ENCODE peak calls at places on chromosomes 3 and 15, in five cellular contexts. T, Y, E, H and Z are unnamed samples.

GRCh38 chr15:70058642-70059360 is 38.9 kb downstream of the TLE3 start:
- DNase-seq in T (no peak), Y (peak; percentile 0), E (no peak), H (no peak), Z (no peak)

GRCh38 chr15:23372284-23372683 is 17.7 kb downstream of the GOLGA8S start:
- DNase-seq in T (peak; percentile 16), Y (no peak), E (no peak), H (no peak), Z (peak; percentile 21)

GRCh38 chr3:64195786-64196185 is 29.5 kb downstream of the PRICKLE2 start:
- DNase-seq in T (no peak), Y (no peak), E (no peak), H (no peak), Z (no peak)

GRCh38 chr3:194469977-194470376 is 16.8 kb downstream of the ATP13A3 start:
- DNase-seq in T (no peak), Y (no peak), E (no peak), H (no peak), Z (no peak)

GRCh38 chr15:25134546-25134945 is 179.8 kb downstream of the SNRPN start:
- DNase-seq in T (no peak), Y (no peak), E (peak; percentile 0), H (no peak), Z (peak; percentile 20)

GRCh38 chr15:63381301-63382192 is at the start of gene CA12:
- DNase-seq in T (no peak), Y (peak; percentile 64), E (peak; percentile 28), H (no peak), Z (peak; percentile 77)

GRCh38 chr3:89360155-89360554 is 252.7 kb downstream of the EPHA3 start:
- DNase-seq in T (no peak), Y (no peak), E (no peak), H (no peak), Z (no peak)

GRCh38 chr3:133097214-133097613 is 59.0 kb downstream of the TMEM108 start:
- DNase-seq in T (no peak), Y (no peak), E (no peak), H (no peak), Z (no peak)

GRCh38 chr3:149282836-149283235 is 50.6 kb downstream of the TM4SF18 start:
- DNase-seq in T (no peak), Y (no peak), E (no peak), H (no peak), Z (no peak)

GRCh38 chr15:75200765-75201608 is 695 bp upstream of the C15orf39 start:
- DNase-seq in T (peak; percentile 50), Y (peak; percentile 72), E (peak; percentile 57), H (no peak), Z (peak; percentile 94)

GRCh38 chr3:143455480-143455879 is 335.9 kb downstream of the CHST2 start:
- DNase-seq in T (no peak), Y (no peak), E (no peak), H (no peak), Z (no peak)

GRCh38 chr15:90642464-90643300 is 74.5 kb upstream of the BLM start:
- DNase-seq in T (no peak), Y (no peak), E (no peak), H (no peak), Z (peak; percentile 45)

GRCh38 chr15:99050328-99050980 is 42.9 kb upstream of the PGPEP1L start:
- DNase-seq in T (no peak), Y (no peak), E (no peak), H (no peak), Z (no peak)

GRCh38 chr15:41258706-41259471 is 27.8 kb downstream of the CHP1 start:
- DNase-seq in T (peak; percentile 14), Y (no peak), E (peak; percentile 40), H (peak; percentile 31), Z (no peak)

GRCh38 chr3:72384602-72385001 is 463.6 kb downstream of the SHQ1 start:
- DNase-seq in T (no peak), Y (no peak), E (no peak), H (no peak), Z (no peak)

GRCh38 chr15:26443321-26443720 is 329.5 kb downstream of the GABRB3 start:
- DNase-seq in T (no peak), Y (no peak), E (no peak), H (no peak), Z (no peak)

GRCh38 chr3:101780661-101781060 is 1.6 kb downstream of the NXPE3 start:
- DNase-seq in T (peak; percentile 19), Y (no peak), E (peak; percentile 14), H (no peak), Z (peak; percentile 37)

GRCh38 chr3:185630182-185630622 is 44.1 kb downstream of the SENP2 start:
- DNase-seq in T (no peak), Y (no peak), E (no peak), H (no peak), Z (no peak)

GRCh38 chr3:82293867-82294266 is 532.4 kb upstream of the GBE1 start:
- DNase-seq in T (no peak), Y (no peak), E (no peak), H (peak; percentile 57), Z (no peak)

GRCh38 chr3:50226888-50227389 is 9.1 kb upstream of the GNAI2 start:
- DNase-seq in T (peak; percentile 20), Y (peak; percentile 28), E (no peak), H (no peak), Z (no peak)

GRCh38 chr3:176005564-176005963 is 1146.4 kb downstream of the NAALADL2 start:
- DNase-seq in T (no peak), Y (no peak), E (no peak), H (no peak), Z (no peak)

GRCh38 chr3:186567072-186567921 is at the start of gene TBCCD1:
- DNase-seq in T (peak; percentile 91), Y (peak; percentile 94), E (peak; percentile 87), H (peak; percentile 73), Z (peak; percentile 89)

GRCh38 chr3:154775821-154776548 is 304.1 kb upstream of the MME start:
- DNase-seq in T (no peak), Y (no peak), E (no peak), H (no peak), Z (no peak)

GRCh38 chr3:46648096-46648495 is 35.8 kb downstream of the FAM240A start:
- DNase-seq in T (no peak), Y (no peak), E (no peak), H (no peak), Z (no peak)

GRCh38 chr3:34363871-34364270 is 565.4 kb downstream of the PDCD6IP start:
- DNase-seq in T (no peak), Y (no peak), E (no peak), H (no peak), Z (no peak)

GRCh38 chr3:123111640-123112039 is 44.8 kb downstream of the PDIA5 start:
- DNase-seq in T (no peak), Y (no peak), E (no peak), H (no peak), Z (no peak)

GRCh38 chr3:105402287-105402801 is 35.6 kb downstream of the ALCAM start:
- DNase-seq in T (no peak), Y (no peak), E (no peak), H (no peak), Z (no peak)

GRCh38 chr3:148229107-148229506 is 468.6 kb upstream of the AGTR1 start:
- DNase-seq in T (no peak), Y (no peak), E (no peak), H (no peak), Z (no peak)

GRCh38 chr15:76199106-76200082 is 111.9 kb downstream of the ETFA start:
- DNase-seq in T (peak; percentile 63), Y (no peak), E (no peak), H (no peak), Z (no peak)

GRCh38 chr15:101637549-101638318 is 14.4 kb downstream of the TM2D3 start:
- DNase-seq in T (no peak), Y (no peak), E (no peak), H (no peak), Z (no peak)

GRCh38 chr3:166425021-166425420 is 587.8 kb upstream of the BCHE start:
- DNase-seq in T (no peak), Y (no peak), E (no peak), H (no peak), Z (no peak)

GRCh38 chr3:146124141-146124801 is 36.7 kb downstream of the PLOD2 start:
- DNase-seq in T (no peak), Y (no peak), E (no peak), H (no peak), Z (no peak)

GRCh38 chr3:132554437-132554836 is 42.6 kb upstream of the ACKR4 start:
- DNase-seq in T (no peak), Y (no peak), E (peak; percentile 13), H (no peak), Z (no peak)

GRCh38 chr3:135106445-135106844 is 311.4 kb downstream of the EPHB1 start:
- DNase-seq in T (peak; percentile 24), Y (peak; percentile 64), E (peak; percentile 30), H (no peak), Z (peak; percentile 82)
- TF ChIP-seq CREB1 in T (no peak), Y (peak; percentile 51), E (no peak), H (no peak), Z (no peak)

GRCh38 chr3:29576181-29576580 is 295.3 kb downstream of the RBMS3 start:
- DNase-seq in T (no peak), Y (no peak), E (no peak), H (no peak), Z (no peak)
- TF ChIP-seq CREB1 in T (no peak), Y (no peak), E (no peak), H (no peak), Z (no peak)

GRCh38 chr3:31544634-31545033 is 11.9 kb downstream of the STT3B start:
- DNase-seq in T (no peak), Y (no peak), E (peak; percentile 16), H (no peak), Z (no peak)
- TF ChIP-seq CREB1 in T (no peak), Y (no peak), E (no peak), H (no peak), Z (no peak)

GRCh38 chr15:53457479-53457878 is 302.0 kb downstream of the WDR72 start:
- DNase-seq in T (no peak), Y (no peak), E (no peak), H (no peak), Z (no peak)
- TF ChIP-seq CREB1 in T (no peak), Y (no peak), E (no peak), H (no peak), Z (no peak)

DNA sequence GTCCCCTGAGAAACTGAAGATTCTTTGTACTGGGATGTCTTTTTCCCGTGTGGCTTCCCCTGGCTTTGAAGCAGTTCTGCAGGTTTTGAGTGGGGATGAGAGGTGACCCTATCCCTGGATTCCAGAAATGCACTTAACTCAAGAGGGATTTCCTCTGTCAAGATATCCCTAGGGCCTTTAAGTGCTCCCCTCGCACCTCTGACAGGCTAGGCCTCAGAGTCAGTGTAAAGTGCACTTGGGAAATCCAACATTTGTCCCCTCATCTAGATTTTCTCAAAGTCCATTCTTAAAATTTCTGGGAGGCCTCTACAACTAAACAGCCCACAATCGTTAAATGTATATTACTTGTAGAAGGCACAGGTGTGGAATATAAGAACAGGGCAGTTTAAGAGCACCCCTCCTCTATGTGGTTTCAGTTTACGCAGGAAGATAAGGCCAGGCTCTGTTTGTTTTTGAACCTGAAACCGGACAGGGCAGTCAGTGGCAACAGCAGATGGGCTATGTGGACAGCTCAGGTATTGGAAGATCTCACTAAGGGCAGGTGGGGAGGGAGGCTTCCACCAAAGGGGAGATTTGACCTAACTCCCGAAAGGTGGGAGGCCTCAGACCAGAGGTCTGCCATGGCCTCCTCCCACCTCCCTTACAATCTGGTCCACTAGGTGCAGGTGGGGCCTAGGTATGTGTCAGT is 4.9 kb downstream of the C3orf52 start:
- DNase-seq in T (no peak), Y (no peak), E (no peak), H (no peak), Z (no peak)
- TF ChIP-seq CREB1 in T (no peak), Y (no peak), E (no peak), H (no peak), Z (no peak)